ENCODE peak calls at places on chromosomes 13 and 19, in eight cellular contexts. One of them, this sample, is unnamed. For H3K36me3, the result is how much of the 10 kb centered on the place peaks cover.

GRCh38 chr13:48038763-48039162 is 1.2 kb downstream of the NUDT15 start:
- DNase-seq in H7: peak
- DNase-seq in stomach: no peak
- DNase-seq in pancreas: no peak
- DNase-seq in aorta: no peak
- DNase-seq in adipocyte: no peak
- DNase-seq in psoas muscle: no peak
- DNase-seq in mesenchymal stem cell: peak
- DNase-seq in this sample: no peak

GRCh38 chr13:94419304-94419943 is 60.1 kb downstream of the DCT start:
- DNase-seq in H7: no peak
- DNase-seq in stomach: no peak
- DNase-seq in pancreas: no peak
- DNase-seq in aorta: no peak
- DNase-seq in adipocyte: no peak
- DNase-seq in psoas muscle: no peak
- DNase-seq in mesenchymal stem cell: peak
- DNase-seq in this sample: peak

GRCh38 chr13:26017196-26017921 is 34.5 kb downstream of the SHISA2 start:
- DNase-seq in H7: no peak
- DNase-seq in stomach: peak
- DNase-seq in pancreas: no peak
- DNase-seq in aorta: no peak
- DNase-seq in adipocyte: no peak
- DNase-seq in psoas muscle: no peak
- DNase-seq in mesenchymal stem cell: no peak
- DNase-seq in this sample: no peak

GRCh38 chr19:32748497-32748896 is 28.9 kb downstream of the TDRD12 start:
- DNase-seq in H7: peak
- DNase-seq in stomach: no peak
- DNase-seq in pancreas: no peak
- DNase-seq in aorta: no peak
- DNase-seq in adipocyte: no peak
- DNase-seq in psoas muscle: no peak
- DNase-seq in mesenchymal stem cell: no peak
- DNase-seq in this sample: no peak

GRCh38 chr19:29687244-29687896 is 22.1 kb downstream of the PLEKHF1 start:
- DNase-seq in H7: no peak
- DNase-seq in stomach: no peak
- DNase-seq in pancreas: no peak
- DNase-seq in aorta: no peak
- DNase-seq in adipocyte: peak
- DNase-seq in psoas muscle: peak
- DNase-seq in mesenchymal stem cell: peak
- DNase-seq in this sample: peak

GRCh38 chr13:49746111-49746510 is 46.4 kb downstream of the KPNA3 start:
- DNase-seq in H7: no peak
- DNase-seq in stomach: peak
- DNase-seq in pancreas: no peak
- DNase-seq in aorta: no peak
- DNase-seq in adipocyte: no peak
- DNase-seq in psoas muscle: no peak
- DNase-seq in mesenchymal stem cell: no peak
- DNase-seq in this sample: no peak

GRCh38 chr13:24610956-24611355 is 69.3 kb upstream of the ATP12A start:
- DNase-seq in H7: no peak
- DNase-seq in stomach: no peak
- DNase-seq in pancreas: no peak
- DNase-seq in aorta: no peak
- DNase-seq in adipocyte: no peak
- DNase-seq in psoas muscle: no peak
- DNase-seq in mesenchymal stem cell: no peak
- DNase-seq in this sample: no peak

GRCh38 chr13:27189192-27189591 is 17.6 kb upstream of the USP12 start:
- DNase-seq in H7: no peak
- DNase-seq in stomach: no peak
- DNase-seq in pancreas: no peak
- DNase-seq in aorta: no peak
- DNase-seq in adipocyte: no peak
- DNase-seq in psoas muscle: no peak
- DNase-seq in mesenchymal stem cell: no peak
- DNase-seq in this sample: no peak

GRCh38 chr19:681029-681626 is 4.9 kb downstream of the FSTL3 start:
- DNase-seq in H7: peak
- DNase-seq in stomach: peak
- DNase-seq in pancreas: peak
- DNase-seq in aorta: no peak
- DNase-seq in adipocyte: no peak
- DNase-seq in psoas muscle: peak
- DNase-seq in mesenchymal stem cell: no peak
- DNase-seq in this sample: no peak

GRCh38 chr13:60887711-60888110 is 490.7 kb downstream of the TDRD3 start:
- DNase-seq in H7: no peak
- DNase-seq in stomach: no peak
- DNase-seq in pancreas: no peak
- DNase-seq in aorta: no peak
- DNase-seq in adipocyte: no peak
- DNase-seq in psoas muscle: no peak
- DNase-seq in mesenchymal stem cell: no peak
- DNase-seq in this sample: peak

GRCh38 chr13:52850396-52851152 is 2.1 kb upstream of the PCDH8 start:
- DNase-seq in H7: peak
- DNase-seq in stomach: peak
- DNase-seq in pancreas: peak
- DNase-seq in aorta: peak
- DNase-seq in adipocyte: peak
- DNase-seq in psoas muscle: peak
- DNase-seq in mesenchymal stem cell: peak
- DNase-seq in this sample: peak

GRCh38 chr19:13727798-13728197 is 36.5 kb upstream of the MRI1 start:
- DNase-seq in H7: no peak
- DNase-seq in stomach: no peak
- DNase-seq in pancreas: no peak
- DNase-seq in aorta: no peak
- DNase-seq in adipocyte: no peak
- DNase-seq in psoas muscle: no peak
- DNase-seq in mesenchymal stem cell: no peak
- DNase-seq in this sample: no peak

GRCh38 chr13:114234266-114234644 is 442 bp upstream of the CDC16 start:
- DNase-seq in H7: no peak
- DNase-seq in stomach: no peak
- DNase-seq in pancreas: no peak
- DNase-seq in aorta: no peak
- DNase-seq in adipocyte: no peak
- DNase-seq in psoas muscle: no peak
- DNase-seq in mesenchymal stem cell: no peak
- DNase-seq in this sample: no peak

GRCh38 chr19:14782978-14783545 is 4.7 kb upstream of the ADGRE2 start:
- DNase-seq in H7: no peak
- DNase-seq in stomach: no peak
- DNase-seq in pancreas: no peak
- DNase-seq in aorta: peak
- DNase-seq in adipocyte: no peak
- DNase-seq in psoas muscle: no peak
- DNase-seq in mesenchymal stem cell: no peak
- DNase-seq in this sample: no peak

GRCh38 chr19:33242911-33243310 is 17.3 kb upstream of the SLC7A10 start:
- DNase-seq in H7: no peak
- DNase-seq in stomach: no peak
- DNase-seq in pancreas: no peak
- DNase-seq in aorta: no peak
- DNase-seq in adipocyte: no peak
- DNase-seq in psoas muscle: peak
- DNase-seq in mesenchymal stem cell: no peak
- DNase-seq in this sample: no peak

GRCh38 chr13:20825476-20825875 is 51.7 kb upstream of the EEF1AKMT1 start:
- DNase-seq in H7: no peak
- DNase-seq in stomach: no peak
- DNase-seq in pancreas: no peak
- DNase-seq in aorta: no peak
- DNase-seq in adipocyte: peak
- DNase-seq in psoas muscle: no peak
- DNase-seq in mesenchymal stem cell: peak
- DNase-seq in this sample: no peak

GRCh38 chr19:22519152-22519551 is 97.0 kb upstream of the ZNF98 start:
- DNase-seq in H7: no peak
- DNase-seq in stomach: no peak
- DNase-seq in pancreas: no peak
- DNase-seq in aorta: peak
- DNase-seq in adipocyte: no peak
- DNase-seq in psoas muscle: no peak
- DNase-seq in mesenchymal stem cell: no peak
- DNase-seq in this sample: no peak

GRCh38 chr13:34750078-34750703 is 191.9 kb upstream of the NBEA start:
- DNase-seq in H7: peak
- DNase-seq in stomach: no peak
- DNase-seq in pancreas: peak
- DNase-seq in aorta: no peak
- DNase-seq in adipocyte: peak
- DNase-seq in psoas muscle: no peak
- DNase-seq in mesenchymal stem cell: no peak
- DNase-seq in this sample: no peak

GRCh38 chr19:45439569-45440258 is 16.0 kb upstream of the ERCC1 start:
- DNase-seq in H7: peak
- DNase-seq in stomach: peak
- DNase-seq in pancreas: peak
- DNase-seq in aorta: peak
- DNase-seq in adipocyte: peak
- DNase-seq in psoas muscle: peak
- DNase-seq in mesenchymal stem cell: peak
- DNase-seq in this sample: peak

GRCh38 chr13:40784540-40784939 is 4.9 kb upstream of the SLC25A15 start:
- DNase-seq in H7: no peak
- DNase-seq in stomach: no peak
- DNase-seq in pancreas: no peak
- DNase-seq in aorta: no peak
- DNase-seq in adipocyte: no peak
- DNase-seq in psoas muscle: no peak
- DNase-seq in mesenchymal stem cell: no peak
- DNase-seq in this sample: no peak

GRCh38 chr19:54252243-54252642 is 4.8 kb downstream of the LILRB5 start:
- DNase-seq in H7: peak
- DNase-seq in stomach: no peak
- DNase-seq in pancreas: no peak
- DNase-seq in aorta: no peak
- DNase-seq in adipocyte: no peak
- DNase-seq in psoas muscle: no peak
- DNase-seq in mesenchymal stem cell: no peak
- DNase-seq in this sample: no peak

GRCh38 chr19:5964816-5965565 is 12.9 kb downstream of the RANBP3 start:
- DNase-seq in H7: peak
- DNase-seq in stomach: no peak
- DNase-seq in pancreas: no peak
- DNase-seq in aorta: no peak
- DNase-seq in adipocyte: no peak
- DNase-seq in psoas muscle: no peak
- DNase-seq in mesenchymal stem cell: no peak
- DNase-seq in this sample: no peak
- H3K36me3 ChIP-seq in H7: under half
- H3K36me3 ChIP-seq in stomach: under half
- H3K36me3 ChIP-seq in pancreas: under half
- H3K36me3 ChIP-seq in aorta: under half
- H3K36me3 ChIP-seq in adipocyte: under half
- H3K36me3 ChIP-seq in psoas muscle: under half
- H3K36me3 ChIP-seq in mesenchymal stem cell: under half
- H3K36me3 ChIP-seq in this sample: under half

DNA sequence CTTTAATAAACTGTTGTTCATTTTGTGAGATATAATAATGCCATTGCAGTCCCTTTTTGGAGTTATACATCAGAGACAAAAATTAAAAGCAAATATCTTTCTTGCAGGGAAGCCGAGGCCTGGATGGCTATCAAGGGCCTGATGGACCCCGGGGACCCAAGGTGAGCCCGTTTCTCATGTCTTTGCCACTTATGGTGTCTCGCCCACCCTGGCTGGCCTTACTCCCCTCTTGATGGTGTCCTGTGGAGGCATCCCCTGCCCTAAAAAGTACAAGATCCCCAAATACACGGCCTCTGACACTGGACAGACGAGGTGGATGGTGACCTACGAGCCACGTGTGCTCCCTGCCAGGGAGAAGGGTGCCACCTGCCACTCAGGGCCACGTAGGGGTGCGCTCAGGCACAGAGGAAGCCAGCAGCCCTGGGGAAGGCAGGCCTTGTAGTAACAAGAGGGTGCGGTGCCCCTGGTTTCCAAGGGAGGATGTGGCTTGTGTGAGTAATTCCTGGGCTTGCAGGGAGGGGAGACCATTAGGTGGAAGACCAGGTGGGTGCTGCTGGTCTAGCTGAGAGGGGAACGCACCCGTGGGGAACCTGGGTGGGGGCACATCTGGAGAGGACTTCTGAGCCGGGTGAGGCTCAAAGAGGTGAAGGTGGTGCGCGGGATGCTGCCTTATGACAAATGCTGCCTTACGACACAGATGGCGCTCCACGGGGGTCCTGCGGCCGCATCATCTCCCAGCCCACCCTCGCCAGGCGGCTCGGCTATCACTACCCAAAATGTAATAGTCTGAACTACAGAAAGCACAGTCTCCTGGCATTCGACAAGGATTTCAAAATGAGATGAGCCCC is 115.6 kb downstream of the RAB20 start:
- DNase-seq in H7: no peak
- DNase-seq in stomach: no peak
- DNase-seq in pancreas: no peak
- DNase-seq in aorta: no peak
- DNase-seq in adipocyte: no peak
- DNase-seq in psoas muscle: no peak
- DNase-seq in mesenchymal stem cell: no peak
- DNase-seq in this sample: peak
- H3K36me3 ChIP-seq in H7: under half
- H3K36me3 ChIP-seq in stomach: under half
- H3K36me3 ChIP-seq in pancreas: under half
- H3K36me3 ChIP-seq in aorta: under half
- H3K36me3 ChIP-seq in adipocyte: half or more
- H3K36me3 ChIP-seq in psoas muscle: under half
- H3K36me3 ChIP-seq in mesenchymal stem cell: under half
- H3K36me3 ChIP-seq in this sample: under half

DNA sequence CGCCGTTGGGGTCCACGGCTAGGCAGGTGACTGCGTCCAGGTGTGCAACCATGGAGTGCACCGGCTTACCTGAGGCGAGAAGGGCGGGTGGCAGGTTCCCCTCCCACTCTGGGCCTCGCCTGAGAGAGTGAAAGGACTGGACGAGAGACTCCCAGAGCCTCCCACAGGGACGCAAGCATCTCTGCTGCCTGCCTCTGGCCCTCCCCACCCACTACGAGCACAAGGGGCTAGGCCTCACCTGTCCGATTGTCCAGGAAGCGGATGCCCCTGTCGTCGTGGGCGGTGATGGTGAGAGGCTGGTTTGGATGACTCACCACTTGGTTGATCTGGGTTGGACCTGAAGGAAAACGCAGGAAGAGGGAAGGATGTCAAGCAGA is 5.1 kb upstream of the PRKD2 start:
- DNase-seq in H7: no peak
- DNase-seq in stomach: no peak
- DNase-seq in pancreas: no peak
- DNase-seq in aorta: no peak
- DNase-seq in adipocyte: no peak
- DNase-seq in psoas muscle: no peak
- DNase-seq in mesenchymal stem cell: no peak
- DNase-seq in this sample: peak
- H3K36me3 ChIP-seq in H7: under half
- H3K36me3 ChIP-seq in stomach: half or more
- H3K36me3 ChIP-seq in pancreas: under half
- H3K36me3 ChIP-seq in aorta: under half
- H3K36me3 ChIP-seq in adipocyte: half or more
- H3K36me3 ChIP-seq in psoas muscle: half or more
- H3K36me3 ChIP-seq in mesenchymal stem cell: half or more
- H3K36me3 ChIP-seq in this sample: half or more

GRCh38 chr13:77177646-77178045 is 149.2 kb downstream of the MYCBP2 start:
- DNase-seq in H7: no peak
- DNase-seq in stomach: no peak
- DNase-seq in pancreas: no peak
- DNase-seq in aorta: no peak
- DNase-seq in adipocyte: no peak
- DNase-seq in psoas muscle: no peak
- DNase-seq in mesenchymal stem cell: no peak
- DNase-seq in this sample: no peak
- H3K36me3 ChIP-seq in H7: under half
- H3K36me3 ChIP-seq in stomach: under half
- H3K36me3 ChIP-seq in pancreas: under half
- H3K36me3 ChIP-seq in aorta: under half
- H3K36me3 ChIP-seq in adipocyte: half or more
- H3K36me3 ChIP-seq in psoas muscle: half or more
- H3K36me3 ChIP-seq in mesenchymal stem cell: half or more
- H3K36me3 ChIP-seq in this sample: under half

This sample was measured in bronchial epithelial cell.